ENCODE peak calls at places on chromosomes 5 and 9, in eight cellular contexts. One of them, this sample, is unnamed.

GRCh38 chr5:135456238-135457099 is 4.3 kb upstream of the TIFAB start:
- DNase-seq in CD8-positive, alpha-beta memory T cell: no peak
- DNase-seq in fibroblast of lung: peak; percentile 92
- DNase-seq in breast epithelium: no peak
- DNase-seq in stomach: peak; percentile 49
- DNase-seq in uterus: no peak
- DNase-seq in SJSA1: peak; percentile 24
- DNase-seq in OCI-LY7: no peak
- DNase-seq in this sample: peak; percentile 68

GRCh38 chr9:87834357-87834756 is 48.3 kb upstream of the SPATA31E1 start:
- DNase-seq in CD8-positive, alpha-beta memory T cell: no peak
- DNase-seq in fibroblast of lung: no peak
- DNase-seq in breast epithelium: no peak
- DNase-seq in stomach: no peak
- DNase-seq in uterus: no peak
- DNase-seq in SJSA1: peak; percentile 7
- DNase-seq in OCI-LY7: no peak
- DNase-seq in this sample: no peak

GRCh38 chr9:79917417-79917816 is 345.7 kb downstream of the TLE4 start:
- DNase-seq in CD8-positive, alpha-beta memory T cell: no peak
- DNase-seq in fibroblast of lung: no peak
- DNase-seq in breast epithelium: no peak
- DNase-seq in stomach: no peak
- DNase-seq in uterus: no peak
- DNase-seq in SJSA1: no peak
- DNase-seq in OCI-LY7: no peak
- DNase-seq in this sample: no peak

GRCh38 chr9:91815896-91816295 is 134.1 kb downstream of the ROR2 start:
- DNase-seq in CD8-positive, alpha-beta memory T cell: no peak
- DNase-seq in fibroblast of lung: no peak
- DNase-seq in breast epithelium: no peak
- DNase-seq in stomach: no peak
- DNase-seq in uterus: no peak
- DNase-seq in SJSA1: no peak
- DNase-seq in OCI-LY7: no peak
- DNase-seq in this sample: peak; percentile 47

GRCh38 chr9:108211576-108211975 is 644.2 kb downstream of the ACTL7B start:
- DNase-seq in CD8-positive, alpha-beta memory T cell: no peak
- DNase-seq in fibroblast of lung: no peak
- DNase-seq in breast epithelium: no peak
- DNase-seq in stomach: no peak
- DNase-seq in uterus: no peak
- DNase-seq in SJSA1: no peak
- DNase-seq in OCI-LY7: no peak
- DNase-seq in this sample: no peak

GRCh38 chr9:132946216-132946615 is 1.8 kb upstream of the TSC1 start:
- DNase-seq in CD8-positive, alpha-beta memory T cell: no peak
- DNase-seq in fibroblast of lung: no peak
- DNase-seq in breast epithelium: no peak
- DNase-seq in stomach: no peak
- DNase-seq in uterus: no peak
- DNase-seq in SJSA1: no peak
- DNase-seq in OCI-LY7: no peak
- DNase-seq in this sample: no peak

GRCh38 chr9:127122176-127123151 is at the start of gene ANGPTL2:
- DNase-seq in CD8-positive, alpha-beta memory T cell: no peak
- DNase-seq in fibroblast of lung: peak; percentile 94
- DNase-seq in breast epithelium: peak; percentile 73
- DNase-seq in stomach: peak; percentile 73
- DNase-seq in uterus: peak; percentile 95
- DNase-seq in SJSA1: peak; percentile 69
- DNase-seq in OCI-LY7: no peak
- DNase-seq in this sample: peak; percentile 95

GRCh38 chr5:176611435-176611834 is 1.5 kb upstream of the GPRIN1 start:
- DNase-seq in CD8-positive, alpha-beta memory T cell: peak; percentile 63
- DNase-seq in fibroblast of lung: peak; percentile 83
- DNase-seq in breast epithelium: peak; percentile 79
- DNase-seq in stomach: peak; percentile 71
- DNase-seq in uterus: peak; percentile 34
- DNase-seq in SJSA1: peak; percentile 46
- DNase-seq in OCI-LY7: peak; percentile 51
- DNase-seq in this sample: no peak

GRCh38 chr5:151223447-151224264 is at the start of gene CCDC69:
- DNase-seq in CD8-positive, alpha-beta memory T cell: peak; percentile 69
- DNase-seq in fibroblast of lung: peak; percentile 80
- DNase-seq in breast epithelium: peak; percentile 66
- DNase-seq in stomach: peak; percentile 78
- DNase-seq in uterus: peak; percentile 76
- DNase-seq in SJSA1: peak; percentile 62
- DNase-seq in OCI-LY7: peak; percentile 79
- DNase-seq in this sample: peak; percentile 88

GRCh38 chr9:98302150-98302549 is 46.7 kb upstream of the TBC1D2 start:
- DNase-seq in CD8-positive, alpha-beta memory T cell: no peak
- DNase-seq in fibroblast of lung: no peak
- DNase-seq in breast epithelium: no peak
- DNase-seq in stomach: no peak
- DNase-seq in uterus: no peak
- DNase-seq in SJSA1: no peak
- DNase-seq in OCI-LY7: no peak
- DNase-seq in this sample: no peak

GRCh38 chr5:57779383-57780223 is 297.0 kb upstream of the ACTBL2 start:
- DNase-seq in CD8-positive, alpha-beta memory T cell: no peak
- DNase-seq in fibroblast of lung: peak; percentile 71
- DNase-seq in breast epithelium: no peak
- DNase-seq in stomach: no peak
- DNase-seq in uterus: peak; percentile 29
- DNase-seq in SJSA1: peak; percentile 79
- DNase-seq in OCI-LY7: peak; percentile 34
- DNase-seq in this sample: no peak

GRCh38 chr5:67921004-67921601 is 294.5 kb upstream of the PIK3R1 start:
- DNase-seq in CD8-positive, alpha-beta memory T cell: no peak
- DNase-seq in fibroblast of lung: peak; percentile 63
- DNase-seq in breast epithelium: no peak
- DNase-seq in stomach: peak; percentile 29
- DNase-seq in uterus: no peak
- DNase-seq in SJSA1: no peak
- DNase-seq in OCI-LY7: no peak
- DNase-seq in this sample: no peak

GRCh38 chr5:95261369-95262175 is 23.3 kb downstream of the MCTP1 start:
- DNase-seq in CD8-positive, alpha-beta memory T cell: no peak
- DNase-seq in fibroblast of lung: peak; percentile 18
- DNase-seq in breast epithelium: no peak
- DNase-seq in stomach: no peak
- DNase-seq in uterus: no peak
- DNase-seq in SJSA1: peak; percentile 16
- DNase-seq in OCI-LY7: no peak
- DNase-seq in this sample: no peak

GRCh38 chr9:37943329-37944265 is 39.7 kb upstream of the SLC25A51 start:
- DNase-seq in CD8-positive, alpha-beta memory T cell: no peak
- DNase-seq in fibroblast of lung: peak; percentile 97
- DNase-seq in breast epithelium: no peak
- DNase-seq in stomach: no peak
- DNase-seq in uterus: peak; percentile 59
- DNase-seq in SJSA1: peak; percentile 59
- DNase-seq in OCI-LY7: no peak
- DNase-seq in this sample: no peak

GRCh38 chr5:149799119-149799623 is 69.1 kb downstream of the PPARGC1B start:
- DNase-seq in CD8-positive, alpha-beta memory T cell: no peak
- DNase-seq in fibroblast of lung: peak; percentile 74
- DNase-seq in breast epithelium: peak; percentile 68
- DNase-seq in stomach: peak; percentile 36
- DNase-seq in uterus: peak; percentile 85
- DNase-seq in SJSA1: peak; percentile 67
- DNase-seq in OCI-LY7: no peak
- DNase-seq in this sample: no peak

GRCh38 chr5:149801307-149801985 is 71.3 kb downstream of the PPARGC1B start:
- DNase-seq in CD8-positive, alpha-beta memory T cell: no peak
- DNase-seq in fibroblast of lung: no peak
- DNase-seq in breast epithelium: no peak
- DNase-seq in stomach: no peak
- DNase-seq in uterus: no peak
- DNase-seq in SJSA1: no peak
- DNase-seq in OCI-LY7: no peak
- DNase-seq in this sample: no peak

GRCh38 chr5:149799965-149800516 is 69.9 kb downstream of the PPARGC1B start:
- DNase-seq in CD8-positive, alpha-beta memory T cell: no peak
- DNase-seq in fibroblast of lung: no peak
- DNase-seq in breast epithelium: no peak
- DNase-seq in stomach: no peak
- DNase-seq in uterus: no peak
- DNase-seq in SJSA1: no peak
- DNase-seq in OCI-LY7: no peak
- DNase-seq in this sample: no peak

GRCh38 chr5:149802008-149802407 is 71.9 kb downstream of the PPARGC1B start:
- DNase-seq in CD8-positive, alpha-beta memory T cell: no peak
- DNase-seq in fibroblast of lung: no peak
- DNase-seq in breast epithelium: no peak
- DNase-seq in stomach: no peak
- DNase-seq in uterus: no peak
- DNase-seq in SJSA1: no peak
- DNase-seq in OCI-LY7: no peak
- DNase-seq in this sample: no peak

DNA sequence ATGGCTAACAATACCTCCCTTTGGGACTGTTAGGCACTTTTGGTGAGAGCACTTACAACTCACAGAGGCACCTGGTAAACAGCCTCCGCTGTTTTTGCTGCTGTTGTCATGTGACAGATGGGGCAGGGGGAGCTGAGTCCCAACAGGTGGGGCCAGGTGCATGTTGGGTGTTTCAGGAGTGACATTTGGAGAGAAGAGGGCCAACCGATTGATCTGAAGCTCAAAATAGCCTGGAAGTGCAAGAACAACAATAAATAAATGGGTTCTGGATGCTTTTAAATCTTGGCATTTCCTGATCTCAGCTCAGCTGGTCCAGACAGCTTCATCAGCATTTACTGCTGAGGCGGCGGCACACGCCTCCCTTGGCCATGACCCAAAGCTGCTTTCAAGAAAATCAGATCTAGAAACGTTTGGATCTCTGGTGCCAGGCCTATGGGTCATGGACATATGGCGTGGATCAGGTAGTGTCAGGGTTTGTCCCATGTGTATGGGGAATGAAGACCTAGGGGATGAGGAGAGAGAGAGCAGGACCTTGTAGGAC is 70.5 kb downstream of the PPARGC1B start:
- DNase-seq in CD8-positive, alpha-beta memory T cell: no peak
- DNase-seq in fibroblast of lung: no peak
- DNase-seq in breast epithelium: no peak
- DNase-seq in stomach: no peak
- DNase-seq in uterus: no peak
- DNase-seq in SJSA1: no peak
- DNase-seq in OCI-LY7: no peak
- DNase-seq in this sample: no peak
- H3K4me1 ChIP-seq in CD8-positive, alpha-beta memory T cell: no peaks in the 10 kb centered on the region
- H3K4me1 ChIP-seq in fibroblast of lung: peaks cover 10% of the 10 kb centered on the region
- H3K4me1 ChIP-seq in breast epithelium: no peaks in the 10 kb centered on the region
- H3K4me1 ChIP-seq in stomach: peaks cover 4% of the 10 kb centered on the region
- H3K4me1 ChIP-seq in uterus: peaks cover 5% of the 10 kb centered on the region
- H3K4me1 ChIP-seq in SJSA1: peaks cover 12% of the 10 kb centered on the region
- H3K4me1 ChIP-seq in OCI-LY7: no peaks in the 10 kb centered on the region
- H3K4me1 ChIP-seq in this sample: peaks cover 2% of the 10 kb centered on the region

GRCh38 chr5:6485441-6485840 is 36.8 kb downstream of the UBE2QL1 start:
- DNase-seq in CD8-positive, alpha-beta memory T cell: no peak
- DNase-seq in fibroblast of lung: no peak
- DNase-seq in breast epithelium: no peak
- DNase-seq in stomach: no peak
- DNase-seq in uterus: no peak
- DNase-seq in SJSA1: no peak
- DNase-seq in OCI-LY7: no peak
- DNase-seq in this sample: no peak
- H3K27ac ChIP-seq in CD8-positive, alpha-beta memory T cell: no peak overlapping the region
- H3K27ac ChIP-seq in fibroblast of lung: no peak overlapping the region
- H3K27ac ChIP-seq in breast epithelium: no peak overlapping the region
- H3K27ac ChIP-seq in stomach: no peak overlapping the region
- H3K27ac ChIP-seq in uterus: no peak overlapping the region
- H3K27ac ChIP-seq in SJSA1: no peak overlapping the region
- H3K27ac ChIP-seq in OCI-LY7: no peak overlapping the region
- H3K27ac ChIP-seq in this sample: no peak overlapping the region

GRCh38 chr5:131610198-131611063 is 24.6 kb downstream of the RAPGEF6 start:
- DNase-seq in CD8-positive, alpha-beta memory T cell: no peak
- DNase-seq in fibroblast of lung: peak; percentile 96
- DNase-seq in breast epithelium: no peak
- DNase-seq in stomach: no peak
- DNase-seq in uterus: no peak
- DNase-seq in SJSA1: peak; percentile 83
- DNase-seq in OCI-LY7: no peak
- DNase-seq in this sample: no peak

GRCh38 chr5:131607418-131607817 is 27.6 kb downstream of the RAPGEF6 start:
- DNase-seq in CD8-positive, alpha-beta memory T cell: no peak
- DNase-seq in fibroblast of lung: no peak
- DNase-seq in breast epithelium: no peak
- DNase-seq in stomach: no peak
- DNase-seq in uterus: no peak
- DNase-seq in SJSA1: no peak
- DNase-seq in OCI-LY7: no peak
- DNase-seq in this sample: no peak

GRCh38 chr5:131609774-131610173 is 25.3 kb downstream of the RAPGEF6 start:
- DNase-seq in CD8-positive, alpha-beta memory T cell: no peak
- DNase-seq in fibroblast of lung: peak; percentile 86
- DNase-seq in breast epithelium: no peak
- DNase-seq in stomach: no peak
- DNase-seq in uterus: no peak
- DNase-seq in SJSA1: no peak
- DNase-seq in OCI-LY7: no peak
- DNase-seq in this sample: no peak

GRCh38 chr5:131607903-131608540 is 27.0 kb downstream of the RAPGEF6 start:
- DNase-seq in CD8-positive, alpha-beta memory T cell: no peak
- DNase-seq in fibroblast of lung: peak; percentile 72
- DNase-seq in breast epithelium: no peak
- DNase-seq in stomach: no peak
- DNase-seq in uterus: no peak
- DNase-seq in SJSA1: no peak
- DNase-seq in OCI-LY7: no peak
- DNase-seq in this sample: no peak

DNA sequence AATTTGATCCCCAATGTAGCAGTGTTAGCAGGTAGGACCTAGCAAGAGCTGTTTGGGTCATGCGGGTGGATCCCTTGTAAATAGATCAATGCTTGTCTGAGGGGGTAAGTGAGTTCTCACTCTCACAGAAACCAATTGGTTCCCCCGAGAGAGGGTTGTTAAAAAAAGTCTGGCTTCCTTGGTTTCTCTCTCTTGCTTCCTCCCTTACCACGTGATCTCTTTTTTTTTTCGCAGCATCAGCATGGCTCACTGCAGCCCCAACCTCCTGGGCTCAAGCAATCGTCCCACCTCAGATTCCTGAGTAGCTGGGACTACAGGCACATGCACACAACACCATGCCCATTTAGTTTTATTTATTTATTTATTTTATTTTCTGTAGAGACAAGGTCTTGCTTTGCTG is 26.4 kb downstream of the RAPGEF6 start:
- DNase-seq in CD8-positive, alpha-beta memory T cell: no peak
- DNase-seq in fibroblast of lung: no peak
- DNase-seq in breast epithelium: no peak
- DNase-seq in stomach: no peak
- DNase-seq in uterus: no peak
- DNase-seq in SJSA1: no peak
- DNase-seq in OCI-LY7: peak; percentile 9
- DNase-seq in this sample: no peak
- H3K36me3 ChIP-seq in CD8-positive, alpha-beta memory T cell: no peaks in the 10 kb centered on the region
- H3K36me3 ChIP-seq in fibroblast of lung: no peaks in the 10 kb centered on the region
- H3K36me3 ChIP-seq in breast epithelium: no peaks in the 10 kb centered on the region
- H3K36me3 ChIP-seq in stomach: no peaks in the 10 kb centered on the region
- H3K36me3 ChIP-seq in uterus: no peaks in the 10 kb centered on the region
- H3K36me3 ChIP-seq in SJSA1: peaks cover 3% of the 10 kb centered on the region
- H3K36me3 ChIP-seq in OCI-LY7: peaks cover 56% of the 10 kb centered on the region
- H3K36me3 ChIP-seq in this sample: no peaks in the 10 kb centered on the region

GRCh38 chr9:86253577-86253976 is 5.9 kb downstream of the C9orf153 start:
- DNase-seq in CD8-positive, alpha-beta memory T cell: no peak
- DNase-seq in fibroblast of lung: no peak
- DNase-seq in breast epithelium: no peak
- DNase-seq in stomach: no peak
- DNase-seq in uterus: no peak
- DNase-seq in SJSA1: no peak
- DNase-seq in OCI-LY7: no peak
- DNase-seq in this sample: no peak
- H3K4me1 ChIP-seq in CD8-positive, alpha-beta memory T cell: no peaks in the 10 kb centered on the region
- H3K4me1 ChIP-seq in fibroblast of lung: no peaks in the 10 kb centered on the region
- H3K4me1 ChIP-seq in breast epithelium: no peaks in the 10 kb centered on the region
- H3K4me1 ChIP-seq in stomach: no peaks in the 10 kb centered on the region
- H3K4me1 ChIP-seq in uterus: no peaks in the 10 kb centered on the region
- H3K4me1 ChIP-seq in SJSA1: no peaks in the 10 kb centered on the region
- H3K4me1 ChIP-seq in OCI-LY7: no peaks in the 10 kb centered on the region
- H3K4me1 ChIP-seq in this sample: no peaks in the 10 kb centered on the region

This sample was measured in ascending aorta.